ENCODE peak calls at places on chromosomes 13 and 19, in eight cellular contexts. L is NCI-H82; T is lower leg skin; I is RPMI7951; H is left lung; P is Calu3; J is activated CD8-positive, alpha-beta memory T cell treated with anti-CD3 and anti-CD28 coated beads for 4 hours; Z is astrocyte of the spinal cord. A is an unnamed sample.

GRCh38 chr19:35908010-35908441 is at the start of gene TYROBP:
- DNase-seq in L (no peak), T (peak; percentile 27), I (no peak), H (peak; percentile 76), P (no peak), J (no peak), Z (no peak), A (no peak)

GRCh38 chr19:34480971-34481821 is at the start of gene WTIP:
- DNase-seq in L (peak; percentile 42), T (no peak), I (peak; percentile 81), H (peak; percentile 76), P (peak; percentile 65), J (no peak), Z (peak; percentile 89), A (peak; percentile 87)

GRCh38 chr13:44637581-44637980 is 61.5 kb upstream of the TSC22D1 start:
- DNase-seq in L (no peak), T (no peak), I (no peak), H (no peak), P (no peak), J (no peak), Z (no peak), A (no peak)

GRCh38 chr19:2551172-2551863 is 75.4 kb downstream of the GADD45B start:
- DNase-seq in L (no peak), T (no peak), I (no peak), H (no peak), P (no peak), J (no peak), Z (no peak), A (no peak)

GRCh38 chr13:27043013-27043412 is 128.6 kb downstream of the USP12 start:
- DNase-seq in L (no peak), T (peak; percentile 68), I (peak; percentile 94), H (peak; percentile 65), P (peak; percentile 64), J (no peak), Z (peak; percentile 96), A (peak; percentile 90)

GRCh38 chr13:46962286-46962941 is 65.6 kb upstream of the HTR2A start:
- DNase-seq in L (peak; percentile 66), T (no peak), I (peak; percentile 45), H (no peak), P (no peak), J (no peak), Z (peak; percentile 23), A (no peak)

GRCh38 chr13:61989984-61990383 is 574.3 kb upstream of the PCDH20 start:
- DNase-seq in L (no peak), T (no peak), I (no peak), H (no peak), P (no peak), J (no peak), Z (no peak), A (no peak)

GRCh38 chr19:18940791-18941627 is at the start of gene HOMER3:
- DNase-seq in L (peak; percentile 92), T (peak; percentile 60), I (peak; percentile 57), H (peak; percentile 82), P (peak; percentile 78), J (peak; percentile 31), Z (peak; percentile 29), A (peak; percentile 81)

GRCh38 chr13:44048326-44048725 is 168.6 kb downstream of the LACC1 start:
- DNase-seq in L (no peak), T (no peak), I (peak; percentile 51), H (no peak), P (no peak), J (no peak), Z (no peak), A (peak; percentile 59)

GRCh38 chr19:58407658-58408151 is 744 bp upstream of the ZNF584 start:
- DNase-seq in L (peak; percentile 52), T (no peak), I (no peak), H (no peak), P (peak; percentile 21), J (no peak), Z (no peak), A (no peak)

GRCh38 chr13:113093580-113094409 is 11.8 kb upstream of the F7 start:
- DNase-seq in L (no peak), T (no peak), I (no peak), H (no peak), P (no peak), J (no peak), Z (no peak), A (no peak)